ENCODE peak calls at places on chromosomes 4 and X, in five cellular contexts. A is AG04450, N is RWPE1, X is mucosa of descending colon, K is Calu3. C is an unnamed sample.

GRCh38 chr4:132065940-132066495 is 1083.1 kb upstream of the PCDH10 start:
- DNase-seq in N (peak), X (no peak), A (peak), K (no peak), C (no peak)

GRCh38 chr4:78766650-78767049 is 9.5 kb upstream of the BMP2K start:
- DNase-seq in N (no peak), X (no peak), A (no peak), K (no peak), C (no peak)

GRCh38 chr4:133188433-133189175 is 39.5 kb downstream of the PCDH10 start:
- DNase-seq in N (no peak), A (no peak), X (no peak), K (no peak), C (no peak)

GRCh38 chrX:40778861-40779575 is 43.7 kb upstream of the MED14 start:
- DNase-seq in K (no peak), N (no peak), X (no peak), A (no peak), C (no peak)

GRCh38 chr4:168622600-168622999 is 125.7 kb downstream of the PALLD start:
- DNase-seq in K (no peak), X (no peak), A (no peak), N (no peak), C (no peak)

GRCh38 chr4:2255501-2256155 is 6.3 kb downstream of the MXD4 start:
- DNase-seq in X (peak), A (no peak), N (no peak), K (no peak), C (no peak)

GRCh38 chr4:169341490-169341889 is 70.7 kb upstream of the SH3RF1 start:
- DNase-seq in K (no peak), N (no peak), X (no peak), A (peak), C (no peak)

GRCh38 chr4:48027653-48028052 is 11.1 kb downstream of the NIPAL1 start:
- DNase-seq in K (no peak), X (no peak), A (no peak), N (no peak), C (no peak)

GRCh38 chrX:152165033-152165743 is 26.8 kb upstream of the MAGEA10 start:
- DNase-seq in K (no peak), A (no peak), N (no peak), X (no peak), C (no peak)

GRCh38 chr4:10173754-10174749 is 57.5 kb upstream of the WDR1 start:
- DNase-seq in A (no peak), N (no peak), K (no peak), X (peak), C (no peak)

GRCh38 chrX:30971761-30972603 is 82.9 kb upstream of the TAB3 start:
- DNase-seq in K (peak), A (peak), N (peak), X (peak), C (peak)

GRCh38 chrX:6968231-6968630 is 179.3 kb upstream of the STS start:
- DNase-seq in K (no peak), X (no peak), A (no peak), N (no peak), C (no peak)

GRCh38 chr4:18917689-18918088 is 896.1 kb upstream of the LCORL start:
- DNase-seq in A (no peak), N (no peak), K (no peak), X (no peak), C (no peak)

GRCh38 chr4:105306820-105307219 is 160.1 kb downstream of the TET2 start:
- DNase-seq in A (no peak), X (no peak), K (no peak), N (no peak), C (no peak)

GRCh38 chrX:31228909-31229308 is 157.1 kb upstream of the FTHL17 start:
- DNase-seq in K (no peak), A (no peak), N (no peak), X (no peak), C (no peak)

GRCh38 chrX:103629295-103630170 is 758 bp downstream of the TCEAL1 start:
- DNase-seq in K (peak), N (no peak), A (peak), X (peak), C (peak)

GRCh38 chr4:43132010-43132582 is 239.6 kb downstream of the GRXCR1 start:
- DNase-seq in X (peak), K (peak), A (peak), N (peak), C (peak)

GRCh38 chr4:10611673-10612072 is 72.9 kb downstream of the CLNK start:
- DNase-seq in N (peak), X (no peak), A (peak), K (peak), C (peak)

GRCh38 chrX:96182366-96182765 is 502.3 kb upstream of the DIAPH2 start:
- DNase-seq in N (no peak), A (peak), K (peak), X (peak), C (peak)

GRCh38 chrX:96181571-96181970 is 503.1 kb upstream of the DIAPH2 start:
- DNase-seq in A (no peak), X (no peak), K (no peak), N (no peak), C (no peak)

DNA sequence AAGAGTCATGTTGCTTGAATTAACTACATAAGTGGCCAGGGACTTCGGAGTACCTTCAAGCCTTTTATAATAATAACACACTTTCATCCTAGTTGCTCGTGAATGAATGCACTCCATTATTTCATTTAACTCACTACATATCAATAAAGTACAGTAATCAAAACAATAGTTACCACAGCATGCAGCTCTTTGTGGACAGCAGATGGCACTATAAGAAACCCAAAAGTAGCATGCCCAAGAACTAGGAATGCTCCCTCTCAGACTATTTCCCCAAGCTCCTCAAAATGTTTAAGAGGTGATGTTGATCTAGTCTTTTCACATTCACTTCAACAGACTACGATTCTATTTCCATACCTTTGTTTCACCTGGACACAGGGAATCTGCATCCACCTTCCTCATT is 500.8 kb upstream of the DIAPH2 start:
- DNase-seq in A (no peak), N (no peak), K (no peak), X (no peak), C (no peak)
- TF ChIP-seq CTCF in A (peak), N (no peak), K (no peak), X (no peak), C (no peak)

GRCh38 chrX:53091354-53091753 is 2.6 kb upstream of the KANTR start:
- DNase-seq in K (no peak), N (no peak), A (no peak), X (no peak), C (no peak)

GRCh38 chrX:53088136-53088974 is 5.6 kb upstream of the KANTR start:
- DNase-seq in X (peak), A (no peak), N (peak), K (no peak), C (peak)

GRCh38 chrX:53087378-53087777 is 5.2 kb downstream of the TSPYL2 start:
- DNase-seq in X (no peak), A (no peak), K (no peak), N (no peak), C (no peak)

GRCh38 chrX:53086464-53086863 is 4.3 kb downstream of the TSPYL2 start:
- DNase-seq in N (no peak), A (no peak), X (no peak), K (no peak), C (no peak)

DNA sequence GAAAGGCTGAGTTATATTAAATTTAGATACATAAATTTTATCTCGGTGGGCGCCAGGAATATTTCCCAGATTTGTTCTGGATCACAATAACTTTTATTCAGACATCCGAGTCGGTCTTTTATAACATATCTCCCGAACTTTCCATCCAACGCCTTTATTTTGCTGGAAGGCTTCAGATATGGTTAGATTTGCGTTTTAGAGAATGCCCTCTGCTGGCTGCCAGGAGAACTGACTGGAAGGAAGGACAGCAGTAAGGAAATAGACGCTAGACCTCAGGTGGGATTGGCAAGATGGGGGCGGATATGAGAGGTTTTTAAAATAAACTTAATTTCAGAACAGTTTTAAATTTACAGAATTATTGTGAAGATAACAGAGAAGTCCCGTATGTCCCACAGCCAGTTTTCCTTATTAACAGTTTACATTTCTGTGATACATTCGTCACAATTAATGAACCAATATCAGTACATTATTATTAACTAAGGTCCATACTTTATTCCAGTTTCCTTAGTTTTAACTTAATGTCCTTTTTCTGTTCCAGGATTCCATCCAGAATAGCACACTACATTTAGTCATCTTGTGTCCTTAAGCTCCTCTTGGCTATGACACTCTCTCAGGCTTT is 4.6 kb upstream of the KANTR start:
- DNase-seq in N (no peak), K (peak), A (no peak), X (peak), C (no peak)
- TF ChIP-seq CTCF in N (peak), K (no peak), A (peak), X (peak), C (peak)

GRCh38 chrX:51614353-51614752 is 4.4 kb downstream of the CENPVL3 start:
- DNase-seq in N (peak), K (no peak), A (peak), X (peak), C (no peak)
- TF ChIP-seq CTCF in N (peak), K (peak), A (peak), X (no peak), C (peak)

GRCh38 chr4:74189331-74190043 is 31.6 kb downstream of the MTHFD2L start:
- DNase-seq in N (peak), A (peak), K (no peak), X (peak), C (no peak)
- TF ChIP-seq CTCF in N (peak), A (peak), K (peak), X (peak), C (peak)